ENCODE peak calls at places on chromosomes 4 and X, in eight cellular contexts. R, C, Z, W, D, X, G and O are unnamed samples. For H3K27me3, the result is how much of the 10 kb centered on the place peaks cover.

GRCh38 chr4:19961092-19961491 is 290.6 kb upstream of the SLIT2 start:
- DNase-seq in R (peak), C (no peak), Z (no peak), W (no peak), D (no peak), X (no peak), G (no peak), O (no peak)

GRCh38 chr4:66906314-66906713 is 639.0 kb downstream of the CENPC start:
- DNase-seq in R (no peak), C (no peak), Z (no peak), W (no peak), D (no peak), X (peak), G (no peak), O (no peak)

GRCh38 chrX:10387011-10387410 is 230.2 kb downstream of the CLCN4 start:
- DNase-seq in R (peak), C (no peak), Z (no peak), W (no peak), D (no peak), X (no peak), G (no peak), O (no peak)

GRCh38 chrX:69538321-69538876 is 34.3 kb downstream of the NALF2 start:
- DNase-seq in R (peak), C (peak), Z (peak), W (peak), D (peak), X (peak), G (peak), O (peak)

GRCh38 chr4:176805155-176805554 is 12.4 kb upstream of the VEGFC start:
- DNase-seq in R (peak), C (no peak), Z (no peak), W (no peak), D (no peak), X (no peak), G (no peak), O (no peak)

GRCh38 chr4:76108467-76109181 is 34.1 kb downstream of the ART3 start:
- DNase-seq in R (peak), C (no peak), Z (peak), W (no peak), D (no peak), X (peak), G (no peak), O (no peak)

GRCh38 chrX:82813671-82814078 is 694.4 kb upstream of the POU3F4 start:
- DNase-seq in R (peak), C (peak), Z (no peak), W (peak), D (no peak), X (no peak), G (no peak), O (peak)

GRCh38 chr4:182082910-182083309 is 160.3 kb upstream of the TENM3 start:
- DNase-seq in R (no peak), C (no peak), Z (no peak), W (no peak), D (no peak), X (no peak), G (no peak), O (no peak)

GRCh38 chr4:70623301-70623700 is 5.2 kb upstream of the ENAM start:
- DNase-seq in R (no peak), C (no peak), Z (no peak), W (no peak), D (no peak), X (no peak), G (no peak), O (no peak)

GRCh38 chr4:74370912-74371311 is 6.0 kb downstream of the EREG start:
- DNase-seq in R (peak), C (no peak), Z (peak), W (no peak), D (no peak), X (peak), G (peak), O (peak)

GRCh38 chr4:57355066-57355465 is 244.9 kb upstream of the IGFBP7 start:
- DNase-seq in R (peak), C (no peak), Z (no peak), W (no peak), D (no peak), X (no peak), G (no peak), O (no peak)

GRCh38 chr4:58247792-58248191 is 1137.6 kb upstream of the IGFBP7 start:
- DNase-seq in R (no peak), C (no peak), Z (peak), W (no peak), D (no peak), X (no peak), G (peak), O (no peak)

GRCh38 chr4:53365121-53365485 is 758 bp downstream of the SCFD2 start:
- DNase-seq in R (peak), C (no peak), Z (peak), W (no peak), D (no peak), X (no peak), G (no peak), O (no peak)

GRCh38 chrX:154097003-154097596 is 417 bp downstream of the MECP2 start:
- DNase-seq in R (peak), C (peak), Z (peak), W (no peak), D (peak), X (peak), G (peak), O (peak)

GRCh38 chr4:98446499-98447375 is 185.6 kb downstream of the RAP1GDS1 start:
- DNase-seq in R (peak), C (no peak), Z (peak), W (no peak), D (peak), X (no peak), G (no peak), O (no peak)

GRCh38 chr4:114598191-114599121 is at the start of gene UGT8:
- DNase-seq in R (peak), C (no peak), Z (no peak), W (no peak), D (peak), X (peak), G (peak), O (peak)

GRCh38 chrX:39519566-39520301 is 578.0 kb downstream of the BCOR start:
- DNase-seq in R (no peak), C (no peak), Z (no peak), W (no peak), D (no peak), X (no peak), G (peak), O (no peak)

GRCh38 chr4:150579591-150580234 is 2.2 kb upstream of the MAB21L2 start:
- DNase-seq in R (peak), C (no peak), Z (no peak), W (no peak), D (peak), X (no peak), G (peak), O (no peak)

GRCh38 chr4:123430031-123430430 is 33.4 kb downstream of the SPRY1 start:
- DNase-seq in R (no peak), C (no peak), Z (no peak), W (no peak), D (no peak), X (no peak), G (no peak), O (no peak)

GRCh38 chrX:153513265-153513664 is 4.2 kb upstream of the ATP2B3 start:
- DNase-seq in R (peak), C (no peak), Z (no peak), W (no peak), D (no peak), X (no peak), G (no peak), O (no peak)

GRCh38 chrX:16251782-16252181 is 84.5 kb downstream of the MAGEB17 start:
- DNase-seq in R (no peak), C (no peak), Z (no peak), W (no peak), D (no peak), X (no peak), G (no peak), O (no peak)

GRCh38 chr4:186118582-186118981 is 14.1 kb downstream of the FAM149A start:
- DNase-seq in R (no peak), C (no peak), Z (no peak), W (no peak), D (no peak), X (no peak), G (no peak), O (no peak)

GRCh38 chr4:84503495-84504437 is 4.7 kb upstream of the NKX6-1 start:
- DNase-seq in R (peak), C (peak), Z (peak), W (peak), D (no peak), X (peak), G (peak), O (peak)

GRCh38 chr4:126106658-126107057 is 791.9 kb downstream of the FAT4 start:
- DNase-seq in R (no peak), C (no peak), Z (no peak), W (no peak), D (no peak), X (peak), G (peak), O (no peak)

GRCh38 chrX:68571292-68572256 is 72.7 kb downstream of the YIPF6 start:
- DNase-seq in R (peak), C (no peak), Z (no peak), W (peak), D (no peak), X (peak), G (no peak), O (no peak)

GRCh38 chr4:122889726-122890125 is 32.7 kb downstream of the NUDT6 start:
- DNase-seq in R (no peak), C (no peak), Z (no peak), W (no peak), D (no peak), X (no peak), G (no peak), O (no peak)

GRCh38 chr4:17898553-17898952 is 87.8 kb downstream of the NCAPG start:
- DNase-seq in R (no peak), C (no peak), Z (no peak), W (no peak), D (no peak), X (no peak), G (no peak), O (no peak)

GRCh38 chrX:149711545-149712236 is at the start of gene MAGEA11:
- DNase-seq in R (no peak), C (no peak), Z (no peak), W (no peak), D (no peak), X (no peak), G (no peak), O (no peak)

GRCh38 chr4:110644008-110644407 is 21.1 kb upstream of the PITX2 start:
- DNase-seq in R (no peak), C (no peak), Z (no peak), W (no peak), D (no peak), X (no peak), G (no peak), O (no peak)

GRCh38 chrX:22800360-22800759 is 199.4 kb upstream of the DDX53 start:
- DNase-seq in R (peak), C (no peak), Z (no peak), W (peak), D (no peak), X (peak), G (no peak), O (no peak)

GRCh38 chr4:121773873-121774272 is 8.9 kb upstream of the SMIM43 start:
- DNase-seq in R (no peak), C (no peak), Z (no peak), W (no peak), D (no peak), X (no peak), G (peak), O (no peak)

GRCh38 chr4:137685357-137685756 is 153.1 kb upstream of the PCDH18 start:
- DNase-seq in R (peak), C (no peak), Z (no peak), W (no peak), D (no peak), X (peak), G (no peak), O (no peak)

GRCh38 chr4:183101956-183102480 is 3.0 kb downstream of the WWC2 start:
- DNase-seq in R (no peak), C (no peak), Z (no peak), W (no peak), D (no peak), X (no peak), G (no peak), O (no peak)

DNA sequence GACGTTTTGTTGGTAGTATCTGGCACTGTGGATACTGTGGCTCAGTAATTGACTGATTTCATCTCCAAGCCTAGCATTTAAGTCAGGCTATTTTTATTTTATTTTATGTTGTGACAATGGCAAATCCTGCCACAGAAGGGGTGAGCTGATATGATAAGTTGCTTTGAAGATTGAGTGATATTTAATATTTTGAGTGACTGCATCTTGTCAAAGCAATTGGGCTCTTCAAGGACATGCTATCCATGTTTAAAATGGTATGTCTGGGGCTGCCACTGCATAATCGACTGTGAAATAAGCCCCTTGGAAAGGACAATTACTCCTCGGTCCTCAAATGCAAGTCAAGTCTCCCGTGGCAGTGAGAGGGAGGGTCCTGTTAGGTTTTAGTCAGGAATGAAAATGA is 178.1 kb downstream of the GBA3 start:
- DNase-seq in R (no peak), C (no peak), Z (no peak), W (no peak), D (no peak), X (no peak), G (no peak), O (no peak)
- H3K27me3 ChIP-seq in R (under half), C (under half), Z (under half), W (under half), D (under half), X (under half), G (under half), O (under half)

DNA sequence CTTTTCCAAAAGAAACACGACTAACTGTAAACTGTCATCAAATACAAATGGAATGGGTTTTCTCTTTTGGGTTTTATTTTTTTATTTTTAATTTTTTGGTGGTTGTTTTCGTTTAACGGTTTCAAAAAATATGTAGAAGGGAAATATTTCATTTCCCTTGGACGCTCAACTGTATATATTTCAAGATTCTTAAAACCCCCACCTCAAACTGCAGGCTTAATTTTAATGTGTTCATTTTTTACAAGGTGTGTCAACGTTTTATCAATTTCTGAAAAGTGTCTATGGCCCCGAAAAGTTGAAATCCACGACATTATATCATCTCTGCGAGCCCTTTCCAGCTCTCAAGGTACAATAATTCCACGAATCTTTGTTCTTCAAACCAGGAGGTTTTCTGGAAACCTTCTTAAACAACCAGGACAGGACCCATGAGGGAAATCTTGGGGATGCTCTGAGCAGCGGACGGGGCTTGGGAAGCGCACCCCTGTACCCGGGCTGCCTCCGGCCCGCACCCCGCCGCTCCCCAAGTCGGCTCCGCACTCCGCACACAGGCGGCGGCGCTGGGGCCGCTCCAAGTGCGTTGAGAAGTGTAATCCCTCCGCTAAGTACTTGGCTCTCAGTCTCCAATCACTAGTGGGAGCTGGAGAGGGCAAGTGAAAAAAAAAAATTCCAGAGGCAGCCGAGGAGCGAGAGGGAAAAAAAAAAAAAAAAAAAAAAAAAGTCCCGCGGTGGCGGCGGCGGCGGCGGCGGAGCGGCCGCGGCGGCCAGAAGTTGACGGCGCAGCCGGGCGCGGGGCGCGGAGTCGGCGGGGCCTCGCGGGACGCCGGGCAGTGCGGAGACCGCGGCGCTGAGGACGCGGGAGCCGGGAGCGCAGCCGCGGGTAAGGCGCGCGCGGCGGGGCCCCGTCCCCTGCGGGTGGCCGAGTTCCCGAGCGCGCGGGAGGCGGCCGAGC is at the start of gene BMPR1B:
- DNase-seq in R (peak), C (peak), Z (no peak), W (peak), D (no peak), X (peak), G (peak), O (peak)
- H3K27ac ChIP-seq in R (no peak), C (peak), Z (no peak), W (no peak), D (no peak), X (peak), G (no peak), O (no peak)

DNA sequence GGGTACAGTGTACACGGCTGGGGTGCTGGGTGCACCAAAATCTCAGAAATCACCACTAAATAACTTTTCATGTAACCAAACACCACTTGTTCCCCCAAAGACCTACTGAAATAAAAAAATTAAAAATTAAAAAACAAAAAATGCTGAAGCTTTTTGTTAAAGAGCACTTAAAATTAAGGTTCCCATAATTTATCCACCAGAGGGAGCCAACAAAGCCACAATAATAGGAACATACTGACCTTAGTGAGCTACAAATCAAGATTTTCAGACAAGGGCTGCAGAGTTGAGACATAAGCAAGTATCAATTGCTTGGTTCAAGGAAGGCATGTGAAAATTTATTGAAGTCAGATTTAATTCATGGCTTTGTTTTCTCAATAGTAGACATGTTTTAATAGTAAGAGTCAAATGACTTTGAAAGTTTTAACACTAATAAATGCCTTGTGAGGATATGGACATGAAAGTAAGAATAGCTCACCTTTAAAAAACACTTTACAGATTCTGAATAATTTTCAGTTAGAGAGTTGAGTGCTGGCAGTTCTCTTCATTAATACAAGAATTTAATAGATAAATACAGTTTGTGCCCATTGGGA is 43.0 kb upstream of the SCOC start:
- DNase-seq in R (peak), C (no peak), Z (peak), W (no peak), D (no peak), X (peak), G (no peak), O (no peak)
- TF ChIP-seq CTCF in R (peak), C (peak), Z (peak), W (peak), D (peak), X (peak), G (peak), O (peak)

DNA sequence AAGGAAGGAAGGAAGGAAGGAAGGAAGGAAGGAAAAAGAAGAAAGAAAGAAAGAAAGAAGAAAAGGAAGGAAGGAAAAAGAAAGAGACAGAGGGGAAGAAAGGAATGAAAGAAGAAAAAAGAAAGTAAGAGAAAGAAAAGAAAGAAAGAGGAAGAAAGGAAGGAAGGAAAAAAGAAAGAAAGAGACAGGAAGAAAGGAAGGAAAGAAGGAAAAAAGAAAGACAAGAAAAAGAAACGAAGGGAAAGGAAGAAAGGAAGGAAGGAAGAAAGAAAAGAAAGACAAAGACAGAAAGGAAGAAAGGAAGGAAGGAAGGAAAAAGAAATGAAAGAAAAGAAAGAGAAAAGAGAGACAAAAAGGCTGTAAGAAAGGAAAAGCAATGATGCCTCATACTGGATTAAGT is 101.1 kb upstream of the PPP2R3B start:
- DNase-seq in R (no peak), C (no peak), Z (no peak), W (no peak), D (no peak), X (no peak), G (no peak), O (no peak)
- H3K27me3 ChIP-seq in R (under half), C (under half), Z (under half), W (under half), D (under half), X (under half), G (under half), O (under half)

DNA sequence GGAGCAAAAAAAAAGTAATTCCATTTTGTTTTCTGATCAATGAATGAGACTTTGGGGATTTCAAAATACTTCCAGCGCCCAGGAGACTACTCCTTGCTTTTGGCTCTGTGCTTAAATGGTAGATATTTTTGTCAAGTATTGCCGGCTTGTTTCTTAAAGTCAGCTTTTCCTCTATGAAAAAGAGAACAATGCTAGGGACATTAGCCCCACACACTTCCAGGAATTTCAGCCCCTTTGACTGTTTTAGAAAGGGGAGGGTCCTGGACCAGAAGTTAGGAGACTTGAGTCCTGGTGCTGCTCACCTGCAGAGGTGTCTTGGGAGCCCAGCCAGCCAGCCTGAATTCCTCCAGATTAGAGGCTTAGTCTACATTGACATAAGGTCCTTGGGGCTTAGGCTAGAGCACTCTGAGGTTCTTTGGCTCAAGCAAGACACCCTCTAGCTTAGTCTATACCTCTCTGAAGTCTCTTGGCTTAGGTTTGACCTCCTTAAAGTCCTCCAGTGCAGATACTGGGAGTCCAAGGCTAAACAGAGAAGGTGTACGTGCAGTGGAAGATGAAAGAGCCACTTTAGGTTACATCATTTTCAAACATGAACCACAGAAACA is 1.6 kb upstream of the SETD7 start:
- DNase-seq in R (no peak), C (no peak), Z (no peak), W (no peak), D (no peak), X (no peak), G (peak), O (peak)
- H3K27ac ChIP-seq in R (no peak), C (peak), Z (peak), W (no peak), D (peak), X (peak), G (no peak), O (peak)

GRCh38 chr4:38757945-38758344 is 24.8 kb downstream of the TLR10 start:
- DNase-seq in R (no peak), C (no peak), Z (peak), W (no peak), D (no peak), X (no peak), G (peak), O (peak)
- TF ChIP-seq CTCF in R (no peak), C (no peak), Z (peak), W (no peak), D (peak), X (peak), G (peak), O (peak)

DNA sequence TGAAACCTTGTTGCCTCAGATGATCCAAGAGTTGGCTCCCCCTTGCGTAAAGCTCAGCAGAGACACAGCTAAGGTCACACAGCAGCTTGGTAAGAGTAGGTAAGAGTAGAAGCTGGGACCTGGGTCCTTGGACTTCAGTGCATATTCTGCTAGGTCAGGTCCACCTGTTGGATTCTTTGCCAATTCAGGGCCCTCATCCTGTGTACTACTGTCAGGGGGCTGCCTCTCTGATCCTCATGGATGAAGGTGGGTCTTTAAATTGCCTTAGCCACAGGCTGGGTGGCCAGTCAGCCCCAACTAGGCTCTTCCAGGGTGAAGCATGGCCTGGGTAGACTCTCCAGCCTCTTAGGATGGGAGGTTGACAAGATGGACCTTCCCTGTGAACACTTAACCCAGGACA is 155.8 kb downstream of the AMMECR1 start:
- DNase-seq in R (no peak), C (no peak), Z (no peak), W (no peak), D (no peak), X (no peak), G (peak), O (no peak)
- H3K27me3 ChIP-seq in R (under half), C (under half), Z (under half), W (under half), D (under half), X (under half), G (under half), O (under half)